ENCODE peak calls at places on chromosomes 2 and 18, in four cellular contexts. J is A549, Z is endothelial cell of umbilical vein, V is H54. H is an unnamed sample.

GRCh38 chr2:234987754-234988153 is 35.9 kb downstream of the SH3BP4 start:
- DNase-seq in J (no peak), Z (no peak), V (no peak), H (no peak)

GRCh38 chr2:206993964-206994363 is 54.6 kb downstream of the CPO start:
- DNase-seq in J (no peak), Z (no peak), V (no peak), H (no peak)

GRCh38 chr18:41875094-41875780 is 79.8 kb upstream of the PIK3C3 start:
- DNase-seq in J (no peak), Z (no peak), V (no peak), H (no peak)

GRCh38 chr2:224111576-224111975 is 72.5 kb upstream of the SERPINE2 start:
- DNase-seq in J (peak), Z (no peak), V (no peak), H (no peak)

GRCh38 chr2:97673915-97674283 is 4.4 kb downstream of the C2orf92 start:
- DNase-seq in J (no peak), Z (no peak), V (no peak), H (no peak)

GRCh38 chr2:158395166-158395565 is 61.4 kb downstream of the CCDC148 start:
- DNase-seq in J (no peak), Z (no peak), V (no peak), H (no peak)

GRCh38 chr2:222483513-222484039 is 59.2 kb downstream of the SGPP2 start:
- DNase-seq in J (no peak), Z (no peak), V (no peak), H (no peak)

GRCh38 chr2:73830871-73831401 is 2.2 kb downstream of the STAMBP start:
- DNase-seq in J (no peak), Z (peak), V (peak), H (no peak)

GRCh38 chr2:152042636-152043615 is 55.9 kb downstream of the CACNB4 start:
- DNase-seq in J (no peak), Z (no peak), V (no peak), H (no peak)

GRCh38 chr2:73285162-73285739 is 973 bp upstream of the FBXO41 start:
- DNase-seq in J (no peak), Z (no peak), V (no peak), H (peak)

GRCh38 chr2:166516712-166517303 is 22.8 kb upstream of the SCN7A start:
- DNase-seq in J (peak), Z (peak), V (no peak), H (peak)

GRCh38 chr2:32721376-32721775 is 93.5 kb downstream of the TTC27 start:
- DNase-seq in J (no peak), Z (no peak), V (no peak), H (peak)

GRCh38 chr2:240458044-240458899 is 22.8 kb downstream of the GPC1 start:
- DNase-seq in J (no peak), Z (no peak), V (no peak), H (no peak)

GRCh38 chr2:127700527-127701192 is 637 bp upstream of the SFT2D3 start:
- DNase-seq in J (peak), Z (no peak), V (no peak), H (peak)

GRCh38 chr18:23259701-23260661 is 124.7 kb downstream of the CABLES1 start:
- DNase-seq in J (no peak), Z (peak), V (peak), H (peak)

DNA sequence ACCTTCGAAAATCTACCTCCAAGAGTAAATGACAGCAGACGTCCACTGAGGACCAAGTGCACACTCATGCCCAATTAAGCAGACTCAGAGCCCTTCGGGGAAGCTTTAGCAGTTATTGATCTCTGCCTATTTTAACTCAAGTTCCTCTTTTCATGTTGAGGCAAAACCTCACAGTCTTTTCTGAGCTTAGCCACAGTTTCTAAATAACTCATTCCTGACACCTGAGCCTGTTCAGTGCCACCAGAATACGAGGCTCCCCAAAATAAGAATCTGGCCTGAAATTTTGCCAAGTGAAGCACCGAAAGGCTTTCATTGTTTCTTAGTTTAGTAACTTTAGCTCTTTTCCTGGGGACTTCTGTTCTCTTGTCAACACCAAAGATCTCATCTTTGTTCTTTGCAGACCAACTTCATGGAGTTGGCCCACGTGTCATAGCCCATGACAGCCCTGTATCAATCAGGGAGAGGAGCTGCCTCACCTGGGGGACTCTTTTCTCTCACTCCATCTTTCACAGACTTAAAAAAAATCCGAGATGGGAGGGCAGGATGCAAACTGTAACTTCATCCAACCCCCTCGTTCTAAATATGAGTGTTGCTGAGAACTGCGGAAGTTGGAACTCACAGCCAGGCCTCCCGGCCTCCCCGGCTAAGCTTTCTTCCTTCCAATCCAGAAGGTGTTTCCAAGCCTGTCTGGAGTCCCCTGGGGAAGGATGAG is 22.2 kb downstream of the INPP5D start:
- DNase-seq in J (no peak), Z (no peak), V (no peak), H (no peak)
- TF ChIP-seq POLR2A in J (no peak), Z (no peak), V (no peak), H (no peak)

GRCh38 chr18:79951545-79952456 is at the start of gene SLC66A2:
- DNase-seq in J (peak), Z (peak), V (peak), H (peak)
- TF ChIP-seq POLR2A in J (peak), Z (peak), V (no peak), H (peak)

DNA sequence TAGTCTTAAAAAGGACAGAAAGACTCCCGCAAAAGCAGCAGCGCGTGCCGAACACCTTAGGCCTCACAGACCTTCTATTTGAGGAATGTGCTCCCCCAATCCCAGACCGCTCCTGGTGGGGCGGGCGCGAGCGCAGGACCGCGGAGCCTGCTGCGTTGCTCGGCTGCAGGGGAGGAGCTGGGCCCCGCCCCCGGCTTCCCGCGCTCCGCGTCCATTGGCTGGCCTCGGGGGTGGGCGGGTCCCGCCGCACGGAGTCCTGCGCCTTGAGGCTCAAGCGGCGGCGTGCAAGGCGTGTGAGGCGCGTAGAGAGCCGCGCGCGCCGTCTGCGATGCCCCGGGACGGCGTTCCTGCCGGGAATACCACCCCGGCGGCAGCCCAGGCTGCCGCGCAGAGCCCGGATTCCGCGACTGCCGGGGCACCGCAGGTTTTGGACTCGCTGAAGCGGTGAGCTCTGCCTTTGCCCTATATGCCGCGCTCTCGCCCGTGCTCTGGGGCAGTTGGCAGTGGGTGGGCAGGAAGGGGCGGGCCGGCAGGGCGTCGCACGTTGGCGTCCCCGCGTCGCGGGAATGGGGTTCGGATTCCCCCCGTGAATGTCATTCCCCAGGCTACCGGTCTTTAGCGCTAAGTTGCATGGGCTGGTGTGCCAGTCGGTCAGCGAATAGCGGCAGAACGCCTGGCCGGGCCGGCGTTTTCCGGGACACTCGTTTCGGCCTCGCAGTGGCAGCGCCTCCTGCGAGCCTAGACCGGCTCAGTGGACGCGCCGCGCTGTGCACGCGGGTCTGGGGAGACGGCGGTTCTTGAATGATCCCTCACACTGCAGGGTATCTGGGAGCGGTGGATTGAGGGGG is 49.6 kb upstream of the PAIP2B start:
- DNase-seq in J (peak), Z (peak), V (peak), H (peak)
- TF ChIP-seq POLR2A in J (peak), Z (peak), V (peak), H (peak)

DNA sequence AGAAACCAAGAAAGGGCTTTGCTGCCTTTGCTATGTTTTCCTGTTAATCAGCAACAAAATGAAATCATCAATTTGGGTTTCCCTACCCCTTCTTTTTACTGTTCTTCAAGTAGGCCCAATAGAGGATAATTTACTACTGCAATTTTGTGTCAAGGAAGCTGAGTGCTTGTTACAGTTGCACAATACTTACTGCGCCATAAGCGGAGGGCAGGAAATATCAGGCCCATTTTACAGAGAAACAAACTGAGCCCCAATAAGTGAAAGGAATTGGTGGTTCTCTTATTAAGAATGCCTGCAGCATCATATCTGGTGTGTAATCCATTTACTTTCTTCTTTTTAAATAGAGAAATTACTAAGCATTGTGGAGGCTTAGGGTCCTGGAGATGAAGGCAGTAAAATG is 9.3 kb upstream of the LBH start:
- DNase-seq in J (no peak), Z (no peak), V (no peak), H (no peak)
- TF ChIP-seq POLR2A in J (no peak), Z (no peak), V (no peak), H (no peak)

DNA sequence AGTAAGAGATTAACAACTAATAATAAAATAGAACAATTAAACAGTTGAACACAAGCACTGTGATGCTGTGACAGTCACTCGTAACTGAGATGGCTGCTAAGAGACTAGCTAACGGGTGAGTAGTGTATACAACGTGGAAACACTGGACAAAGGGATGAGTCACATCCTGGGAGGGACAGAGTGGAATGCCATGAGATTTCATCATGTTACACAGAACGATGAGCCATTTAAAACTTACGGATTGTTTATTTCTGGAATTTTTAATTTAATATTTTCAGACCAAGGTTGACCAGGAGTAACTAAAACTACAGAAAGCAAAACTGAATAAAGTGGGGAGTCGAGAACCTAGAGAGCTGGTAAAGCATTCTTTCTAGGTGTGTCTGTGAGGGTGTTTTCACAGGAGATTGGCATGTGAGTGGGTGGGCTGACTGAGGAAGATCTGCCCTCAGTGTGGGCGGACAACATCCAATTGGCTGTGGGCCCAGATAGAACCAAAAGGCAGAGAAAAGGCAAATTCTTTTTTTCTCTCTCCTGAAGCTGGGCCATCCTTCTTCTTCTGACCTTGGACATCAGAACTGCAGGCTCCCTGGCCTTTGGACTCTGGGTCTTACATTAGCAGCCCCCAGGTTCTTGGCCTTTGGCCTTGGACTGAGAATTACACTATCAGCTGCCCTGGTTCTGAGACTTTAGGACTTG is 14.6 kb downstream of the TMSB10 start:
- DNase-seq in J (peak), Z (peak), V (no peak), H (peak)
- TF ChIP-seq POLR2A in J (no peak), Z (peak), V (no peak), H (no peak)

DNA sequence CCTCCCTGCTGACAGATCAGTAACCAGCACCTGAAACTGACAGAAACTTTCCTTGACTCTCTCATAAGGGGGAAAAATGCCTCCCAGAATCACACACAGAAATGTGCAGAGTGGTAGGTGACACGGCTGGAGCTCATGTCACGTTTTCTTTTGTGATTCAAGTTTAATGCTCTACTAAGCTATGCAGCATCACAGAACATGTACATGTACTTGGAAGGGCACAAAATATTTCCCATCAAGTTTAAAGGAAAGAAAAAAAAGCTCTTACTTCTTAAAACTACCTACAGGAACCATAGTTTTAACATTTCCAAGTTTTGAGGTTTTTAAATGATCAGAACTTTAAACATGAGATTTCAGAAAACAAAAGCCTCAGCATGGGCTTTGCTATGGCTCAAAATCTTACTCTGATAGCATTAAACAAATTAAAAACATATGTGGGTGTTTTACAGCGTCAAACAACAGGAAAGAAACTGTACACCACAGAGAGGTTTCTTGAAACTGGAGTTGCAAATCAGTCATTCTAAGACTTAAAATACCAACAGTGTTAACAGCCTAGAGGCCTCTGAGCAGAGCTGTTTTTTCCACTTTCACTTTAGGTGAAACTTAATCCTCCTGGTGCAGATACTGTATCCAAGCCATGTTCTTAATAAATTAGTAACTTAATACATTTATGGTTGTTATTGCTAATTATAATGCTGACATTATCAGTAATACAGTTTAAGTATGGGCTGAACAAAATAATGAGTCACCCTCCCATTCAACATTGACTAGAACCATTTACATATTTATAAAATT is 30.1 kb downstream of the MBP start:
- DNase-seq in J (no peak), Z (peak), V (no peak), H (no peak)
- TF ChIP-seq POLR2A in J (no peak), Z (no peak), V (no peak), H (no peak)